ENCODE peak calls at places on chromosomes 2 and 18, in four cellular contexts. W, U, E and L are unnamed samples.

GRCh38 chr2:55811048-55811447 is 112.5 kb downstream of the EFEMP1 start:
- DNase-seq in W (no peak), U (no peak), E (no peak), L (no peak)

GRCh38 chr2:19104503-19104902 is 253.9 kb downstream of the OSR1 start:
- DNase-seq in W (peak), U (no peak), E (no peak), L (no peak)

GRCh38 chr18:45127395-45127794 is 446.7 kb downstream of the SETBP1 start:
- DNase-seq in W (no peak), U (no peak), E (no peak), L (no peak)

GRCh38 chr2:66428986-66429612 is 5.8 kb upstream of the MEIS1 start:
- DNase-seq in W (peak), U (no peak), E (peak), L (peak)

GRCh38 chr2:176134978-176135575 is 5.6 kb downstream of the HOXD8 start:
- DNase-seq in W (peak), U (no peak), E (no peak), L (no peak)

GRCh38 chr2:207792244-207792785 is 22.6 kb upstream of the FZD5 start:
- DNase-seq in W (peak), U (no peak), E (peak), L (peak)

GRCh38 chr2:110114007-110114591 is 1.5 kb downstream of the MALL start:
- DNase-seq in W (peak), U (no peak), E (peak), L (no peak)

GRCh38 chr2:108346827-108347226 is 30.9 kb upstream of the SULT1C4 start:
- DNase-seq in W (no peak), U (no peak), E (no peak), L (peak)

GRCh38 chr2:231961349-231962166 is at the start of gene DIS3L2:
- DNase-seq in W (peak), U (peak), E (peak), L (peak)

GRCh38 chr2:236143811-236144210 is 24.4 kb downstream of the GBX2 start:
- DNase-seq in W (no peak), U (no peak), E (no peak), L (no peak)

GRCh38 chr18:43965691-43966090 is 688.4 kb upstream of the SYT4 start:
- DNase-seq in W (no peak), U (no peak), E (no peak), L (no peak)

GRCh38 chr2:7014201-7014640 is 97.0 kb downstream of the RNF144A start:
- DNase-seq in W (peak), U (no peak), E (peak), L (peak)

GRCh38 chr2:235677276-235677788 is 183.5 kb downstream of the AGAP1 start:
- DNase-seq in W (no peak), U (no peak), E (no peak), L (no peak)

GRCh38 chr2:221097568-221097915 is 474.6 kb downstream of the EPHA4 start:
- DNase-seq in W (no peak), U (no peak), E (no peak), L (no peak)

GRCh38 chr18:24754572-24754971 is 294.1 kb downstream of the HRH4 start:
- DNase-seq in W (no peak), U (no peak), E (no peak), L (no peak)

GRCh38 chr2:165691615-165692014 is 102.4 kb downstream of the GALNT3 start:
- DNase-seq in W (no peak), U (no peak), E (peak), L (no peak)

GRCh38 chr2:158743899-158744298 is 51.2 kb upstream of the DAPL1 start:
- DNase-seq in W (no peak), U (no peak), E (no peak), L (no peak)

GRCh38 chr18:70420151-70420898 is 131.5 kb downstream of the SOCS6 start:
- DNase-seq in W (peak), U (no peak), E (no peak), L (no peak)

GRCh38 chr18:7684966-7685365 is 117.8 kb downstream of the PTPRM start:
- DNase-seq in W (no peak), U (no peak), E (no peak), L (no peak)

GRCh38 chr2:72235497-72236413 is 88.1 kb upstream of the CYP26B1 start:
- DNase-seq in W (no peak), U (no peak), E (no peak), L (no peak)

GRCh38 chr2:127510073-127510472 is 16.2 kb downstream of the IWS1 start:
- DNase-seq in W (no peak), U (no peak), E (no peak), L (no peak)

GRCh38 chr2:36633470-36634092 is 35.6 kb upstream of the FEZ2 start:
- DNase-seq in W (no peak), U (no peak), E (no peak), L (no peak)

GRCh38 chr2:142754182-142754581 is 123.3 kb upstream of the KYNU start:
- DNase-seq in W (no peak), U (no peak), E (no peak), L (no peak)

GRCh38 chr2:109242654-109243331 is 113.8 kb downstream of the SH3RF3 start:
- DNase-seq in W (no peak), U (no peak), E (no peak), L (no peak)

GRCh38 chr2:152509772-152510491 is 175.0 kb downstream of the FMNL2 start:
- DNase-seq in W (no peak), U (no peak), E (no peak), L (no peak)

GRCh38 chr2:26623541-26624497 is 17.3 kb downstream of the CIB4 start:
- DNase-seq in W (no peak), U (no peak), E (no peak), L (no peak)

GRCh38 chr2:127541849-127542630 is 6.6 kb downstream of the MYO7B start:
- DNase-seq in W (no peak), U (no peak), E (no peak), L (peak)

GRCh38 chr2:60957643-60958042 is 59.9 kb upstream of the PEX13 start:
- DNase-seq in W (no peak), U (no peak), E (no peak), L (no peak)

GRCh38 chr2:67865871-67866386 is 196.9 kb downstream of the C1D start:
- DNase-seq in W (no peak), U (no peak), E (peak), L (no peak)
- TF ChIP-seq CTCF in W (no peak), U (no peak), E (no peak), L (no peak)

GRCh38 chr2:96498023-96498431 is 7.1 kb downstream of the NEURL3 start:
- DNase-seq in W (no peak), U (no peak), E (peak), L (no peak)
- TF ChIP-seq JUNB in W (no peak), U (no peak), E (no peak), L (no peak)

DNA sequence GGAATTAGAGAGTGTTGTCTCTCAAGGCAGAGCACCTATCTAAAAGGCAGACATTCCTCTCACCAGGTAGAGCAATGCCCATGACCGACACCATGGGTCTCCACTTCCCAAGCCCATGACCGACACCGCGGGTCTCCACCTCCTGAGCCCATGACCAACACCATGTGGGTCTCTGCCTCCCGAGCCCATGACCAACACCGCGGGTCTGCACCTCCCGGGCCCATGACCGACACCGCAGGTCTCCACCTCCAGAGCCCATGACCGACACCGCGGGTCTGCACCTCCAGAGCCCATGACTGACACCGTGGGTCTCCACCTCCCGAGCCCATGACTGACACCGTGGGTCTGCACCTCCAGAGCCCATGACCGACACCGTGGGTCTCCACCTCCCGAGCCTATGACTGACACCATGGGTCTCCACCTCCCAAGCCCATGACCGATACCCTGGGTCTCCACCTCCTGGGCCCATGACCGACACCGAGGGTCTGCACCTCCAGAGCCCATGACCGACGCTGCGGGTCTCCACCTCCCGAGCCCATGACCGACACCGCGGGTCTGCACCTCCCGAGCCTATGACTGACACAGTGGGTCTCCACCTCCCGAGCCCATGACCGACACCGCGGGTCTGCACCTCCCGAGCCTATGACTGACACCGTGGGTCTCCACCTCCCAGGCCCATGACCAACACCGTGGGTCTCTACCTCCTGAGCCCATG is 262.4 kb upstream of the SALL3 start:
- DNase-seq in W (no peak), U (no peak), E (no peak), L (no peak)
- TF ChIP-seq CREB1 in W (no peak), U (no peak), E (no peak), L (no peak)

GRCh38 chr18:60668583-60668982 is 296.0 kb upstream of the MC4R start:
- DNase-seq in W (no peak), U (no peak), E (peak), L (no peak)
- TF ChIP-seq CTCF in W (no peak), U (no peak), E (peak), L (no peak)

DNA sequence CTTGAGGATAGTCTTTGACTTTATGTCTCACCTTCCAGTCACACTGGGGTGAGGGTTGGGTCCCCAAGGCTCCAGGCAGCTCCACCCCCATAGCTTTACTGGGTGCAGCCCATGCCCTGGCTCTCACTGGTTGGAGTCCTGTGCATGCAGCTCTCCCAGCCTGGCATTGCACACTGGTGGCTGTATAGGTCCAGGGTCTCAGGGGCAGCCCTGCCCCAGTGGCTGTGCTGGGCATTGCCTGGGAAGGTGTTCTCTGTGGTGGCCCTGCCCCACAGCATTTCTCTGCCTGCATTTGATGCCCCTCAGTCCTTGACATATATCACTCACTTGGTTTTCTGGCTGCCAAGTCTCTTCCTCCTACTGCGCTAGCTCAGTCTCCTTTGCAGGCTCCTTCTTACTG is 21.2 kb downstream of the MPHOSPH10 start:
- DNase-seq in W (no peak), U (no peak), E (no peak), L (no peak)
- TF ChIP-seq JUNB in W (no peak), U (no peak), E (no peak), L (no peak)

GRCh38 chr2:24566209-24566608 is 75.2 kb downstream of the NCOA1 start:
- DNase-seq in W (no peak), U (no peak), E (no peak), L (no peak)
- TF ChIP-seq CREB1 in W (no peak), U (no peak), E (no peak), L (no peak)

GRCh38 chr2:98936133-98936916 is at the start of gene CRACDL:
- DNase-seq in W (no peak), U (no peak), E (peak), L (no peak)
- TF ChIP-seq CTCF in W (peak), U (no peak), E (peak), L (no peak)

DNA sequence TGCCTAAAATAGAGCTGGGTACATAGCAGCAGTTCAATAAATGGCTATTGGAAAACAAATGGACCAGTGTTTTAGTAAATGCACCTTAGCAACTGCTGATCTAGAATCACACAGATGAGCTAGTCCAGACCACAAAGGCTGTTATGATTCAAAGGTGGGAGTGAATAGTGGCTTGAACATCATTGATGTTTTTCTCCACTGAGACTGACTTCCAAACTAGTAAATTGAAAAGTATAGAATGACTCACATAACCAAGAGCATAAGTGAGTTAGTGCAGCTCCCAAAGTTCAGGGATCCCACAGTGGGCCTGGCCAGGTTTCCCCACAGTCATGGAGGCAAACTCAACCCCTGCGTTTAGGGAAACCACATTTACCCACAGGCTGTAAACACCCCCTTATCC is 106.7 kb upstream of the YPEL5 start:
- DNase-seq in W (no peak), U (no peak), E (no peak), L (no peak)
- TF ChIP-seq JUNB in W (no peak), U (peak), E (no peak), L (no peak)

DNA sequence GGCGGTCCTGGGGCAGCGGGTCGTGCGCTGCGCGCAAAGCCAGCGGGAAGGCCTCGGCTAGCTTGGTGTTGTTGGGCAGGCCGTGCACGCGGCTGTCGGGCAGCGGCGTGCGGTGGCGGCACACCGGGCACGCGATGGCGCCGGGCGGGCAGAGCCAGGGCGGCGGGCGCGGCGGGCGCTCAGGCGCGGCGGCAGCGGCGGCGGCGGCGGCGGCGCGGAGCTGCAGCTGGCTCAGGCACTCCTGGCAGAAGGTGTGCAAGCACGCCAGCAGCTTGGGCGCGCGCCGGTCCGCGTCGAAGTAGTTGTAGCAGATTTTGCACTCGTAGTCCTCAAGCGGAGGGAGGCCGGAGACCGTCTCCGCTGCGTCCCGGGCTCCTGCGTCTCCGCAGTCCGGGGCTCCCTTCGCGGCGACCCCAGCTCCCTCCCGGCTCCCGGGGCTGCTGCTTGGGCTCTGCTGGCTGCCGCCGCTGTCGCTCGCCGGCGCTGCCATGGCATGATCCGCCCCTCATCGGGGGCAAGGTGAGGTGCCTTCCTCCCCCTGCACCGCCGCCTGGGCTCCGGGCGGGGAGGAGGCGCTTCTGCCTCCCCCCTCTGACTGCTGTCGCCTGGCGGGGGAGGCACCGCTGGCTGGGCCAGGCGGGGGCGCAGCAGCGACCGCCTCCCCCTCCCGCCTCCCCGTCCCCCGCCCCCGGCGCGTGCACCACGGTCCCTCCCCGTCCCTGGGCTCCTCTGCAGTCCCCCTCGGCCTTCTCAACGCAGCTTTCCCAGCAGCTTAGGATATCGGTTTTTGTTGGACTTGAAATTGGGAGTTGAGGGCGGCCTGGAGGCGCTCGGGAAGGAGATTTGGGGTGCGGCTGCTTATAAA is 21.0 kb upstream of the PAX3 start:
- DNase-seq in W (no peak), U (no peak), E (peak), L (no peak)
- TF ChIP-seq CREB1 in W (no peak), U (no peak), E (no peak), L (no peak)

GRCh38 chr2:63047534-63048281 is 2.9 kb upstream of the OTX1 start:
- DNase-seq in W (no peak), U (no peak), E (peak), L (no peak)
- TF ChIP-seq CTCF in W (no peak), U (no peak), E (peak), L (no peak)